ENCODE peak calls at places on chromosome 22, in six cellular contexts. S is HFFc6, L is left cardiac atrium, M is Peyer's patch, J is RPMI7951, O is NCI-H2081 treated with DMSO at 0.1 percent for 48 hours. F is an unnamed sample.

GRCh38 chr22:29748248-29748893 is 18.4 kb downstream of the ZMAT5 start:
- DNase-seq in J (no peak), M (peak), O (no peak), L (no peak), S (peak), F (peak)

GRCh38 chr22:31345331-31346254 is 553 bp downstream of the PATZ1 start:
- DNase-seq in L (peak), J (peak), O (peak), S (peak), M (peak), F (peak)

GRCh38 chr22:46079093-46079860 is 71.0 kb upstream of the PPARA start:
- DNase-seq in S (no peak), O (no peak), M (no peak), J (no peak), L (peak), F (no peak)

GRCh38 chr22:44219101-44219870 is 38.6 kb downstream of the PARVG start:
- DNase-seq in L (no peak), S (no peak), O (no peak), M (no peak), J (no peak), F (no peak)

GRCh38 chr22:45426387-45426786 is 12.9 kb downstream of the RIBC2 start:
- DNase-seq in L (no peak), S (no peak), J (no peak), M (no peak), O (no peak), F (no peak)

GRCh38 chr22:30324008-30324730 is 2.6 kb downstream of the TBC1D10A start:
- DNase-seq in J (peak), O (no peak), M (peak), L (no peak), S (no peak), F (peak)

GRCh38 chr22:37472418-37473006 is 13.7 kb downstream of the MFNG start:
- DNase-seq in M (no peak), L (no peak), O (no peak), S (no peak), J (no peak), F (no peak)

GRCh38 chr22:23888615-23889401 is 5.4 kb upstream of the MIF start:
- DNase-seq in M (no peak), S (peak), O (no peak), J (peak), L (no peak), F (no peak)

GRCh38 chr22:42972592-42973535 is 42.1 kb downstream of the PACSIN2 start:
- DNase-seq in L (no peak), M (no peak), S (no peak), J (no peak), O (no peak), F (peak)

GRCh38 chr22:42856179-42856864 is 751 bp downstream of the ARFGAP3 start:
- DNase-seq in L (peak), M (peak), J (peak), O (no peak), S (no peak), F (peak)

GRCh38 chr22:42116848-42117424 is 13.7 kb downstream of the CYP2D6 start:
- DNase-seq in L (no peak), O (no peak), S (no peak), M (no peak), J (no peak), F (no peak)

GRCh38 chr22:19576460-19577421 is 52.5 kb upstream of the CLDN5 start:
- DNase-seq in O (no peak), L (peak), J (peak), S (peak), M (no peak), F (peak)

GRCh38 chr22:28952857-28953256 is 69.5 kb downstream of the ZNRF3 start:
- DNase-seq in S (no peak), O (no peak), M (no peak), J (no peak), L (no peak), F (peak)

GRCh38 chr22:30326704-30327362 is at the start of gene TBC1D10A:
- DNase-seq in S (peak), J (peak), L (peak), M (peak), O (peak), F (peak)

GRCh38 chr22:29226246-29226981 is 20.7 kb downstream of the EMID1 start:
- DNase-seq in S (no peak), M (no peak), J (no peak), L (no peak), O (no peak), F (no peak)

GRCh38 chr22:19527861-19528417 is 3.7 kb upstream of the CLDN5 start:
- DNase-seq in S (peak), O (no peak), L (no peak), J (peak), M (no peak), F (no peak)

GRCh38 chr22:37819100-37819433 is 4.1 kb upstream of the GALR3 start:
- DNase-seq in L (no peak), M (no peak), S (no peak), O (no peak), J (no peak), F (no peak)

GRCh38 chr22:20422965-20423635 is 14.5 kb downstream of the SCARF2 start:
- DNase-seq in O (no peak), L (peak), J (peak), S (no peak), M (no peak), F (no peak)

GRCh38 chr22:39266398-39267030 is 21.7 kb upstream of the PDGFB start:
- DNase-seq in J (no peak), M (no peak), L (no peak), S (peak), O (no peak), F (peak)

GRCh38 chr22:29998627-29999026 is 81.6 kb upstream of the HORMAD2 start:
- DNase-seq in O (no peak), S (no peak), M (no peak), J (no peak), L (no peak), F (no peak)

GRCh38 chr22:17777005-17777716 is 2.9 kb upstream of the BID start:
- DNase-seq in M (peak), O (no peak), S (no peak), J (no peak), L (no peak), F (peak)

GRCh38 chr22:25629613-25630012 is 65.1 kb downstream of the GRK3 start:
- DNase-seq in S (no peak), L (no peak), M (no peak), J (no peak), O (no peak), F (no peak)

GRCh38 chr22:23395476-23396361 is 184.4 kb downstream of the IGLL1 start:
- DNase-seq in O (no peak), J (no peak), S (no peak), M (no peak), L (no peak), F (no peak)

GRCh38 chr22:50084085-50084484 is 1.1 kb downstream of the MLC1 start:
- DNase-seq in J (no peak), S (no peak), L (no peak), O (no peak), M (no peak), F (no peak)

GRCh38 chr22:38417252-38418060 is 37.5 kb downstream of the KCNJ4 start:
- DNase-seq in L (no peak), O (no peak), M (no peak), S (no peak), J (no peak), F (no peak)

GRCh38 chr22:49964136-49964492 is 3.5 kb downstream of the PIM3 start:
- DNase-seq in L (no peak), O (no peak), M (no peak), J (no peak), S (no peak), F (no peak)

GRCh38 chr22:44098021-44098739 is 74.1 kb downstream of the PARVB start:
- DNase-seq in J (no peak), M (no peak), S (no peak), L (peak), O (no peak), F (no peak)

GRCh38 chr22:41917375-41917905 is 2.6 kb upstream of the SHISA8 start:
- DNase-seq in J (no peak), M (no peak), O (no peak), L (no peak), S (no peak), F (no peak)

GRCh38 chr22:48439560-48440135 is 1388.0 kb downstream of the BRD1 start:
- DNase-seq in L (no peak), O (no peak), J (no peak), S (no peak), M (no peak), F (no peak)

GRCh38 chr22:27801616-27802388 is at the start of gene MN1:
- DNase-seq in O (no peak), S (no peak), L (peak), M (peak), J (no peak), F (no peak)

GRCh38 chr22:21446827-21447690 is 20.1 kb upstream of the TMEM191C start:
- DNase-seq in L (peak), M (no peak), S (no peak), O (no peak), J (no peak), F (peak)

GRCh38 chr22:46073683-46074504 is 76.4 kb upstream of the PPARA start:
- DNase-seq in J (peak), L (peak), S (peak), M (no peak), O (no peak), F (peak)

GRCh38 chr22:19940536-19941364 is 822 bp upstream of the COMT start:
- DNase-seq in O (no peak), S (no peak), L (peak), M (no peak), J (peak), F (no peak)

GRCh38 chr22:40894417-40894816 is 32.5 kb upstream of the DNAJB7 start:
- DNase-seq in J (no peak), L (no peak), S (no peak), O (no peak), M (no peak), F (no peak)

GRCh38 chr22:24091551-24092420 is 80.7 kb downstream of the CABIN1 start:
- DNase-seq in S (no peak), L (peak), J (no peak), O (no peak), M (no peak), F (no peak)

GRCh38 chr22:20128902-20129746 is 2.5 kb upstream of the ZDHHC8 start:
- DNase-seq in L (no peak), S (peak), O (no peak), M (peak), J (peak), F (no peak)

GRCh38 chr22:50153056-50153755 is 17.3 kb upstream of the PANX2 start:
- DNase-seq in S (no peak), L (no peak), O (no peak), M (no peak), J (no peak), F (no peak)

GRCh38 chr22:50600541-50600940 is at the start of gene MAPK8IP2:
- DNase-seq in J (no peak), L (no peak), S (no peak), M (no peak), O (no peak), F (no peak)

F was measured in HL-60.